ENCODE peak calls at places on chromosome 12, in six cellular contexts. One of them, this sample, is unnamed.

GRCh38 chr12:21751517-21751916 is 23.0 kb downstream of the KCNJ8 start:
- DNase-seq in foreskin keratinocyte: no peak
- DNase-seq in adrenal gland: no peak
- DNase-seq in SJCRH30: no peak
- DNase-seq in SK-N-SH: no peak
- DNase-seq in lung: no peak
- DNase-seq in this sample: no peak

GRCh38 chr12:80622271-80622670 is 85.2 kb upstream of the MYF6 start:
- DNase-seq in foreskin keratinocyte: no peak
- DNase-seq in adrenal gland: no peak
- DNase-seq in SJCRH30: peak; percentile 45
- DNase-seq in SK-N-SH: no peak
- DNase-seq in lung: no peak
- DNase-seq in this sample: no peak

GRCh38 chr12:84772281-84772680 is 140.3 kb downstream of the SLC6A15 start:
- DNase-seq in foreskin keratinocyte: peak; percentile 13
- DNase-seq in adrenal gland: no peak
- DNase-seq in SJCRH30: no peak
- DNase-seq in SK-N-SH: no peak
- DNase-seq in lung: no peak
- DNase-seq in this sample: no peak

GRCh38 chr12:20505056-20505455 is 136.7 kb downstream of the PDE3A start:
- DNase-seq in foreskin keratinocyte: no peak
- DNase-seq in adrenal gland: no peak
- DNase-seq in SJCRH30: no peak
- DNase-seq in SK-N-SH: no peak
- DNase-seq in lung: no peak
- DNase-seq in this sample: no peak

GRCh38 chr12:90512518-90512917 is 442.5 kb downstream of the CCER1 start:
- DNase-seq in foreskin keratinocyte: no peak
- DNase-seq in adrenal gland: no peak
- DNase-seq in SJCRH30: no peak
- DNase-seq in SK-N-SH: no peak
- DNase-seq in lung: no peak
- DNase-seq in this sample: no peak

GRCh38 chr12:127272864-127273263 is 994.1 kb upstream of the TMEM132C start:
- DNase-seq in foreskin keratinocyte: peak; percentile 72
- DNase-seq in adrenal gland: no peak
- DNase-seq in SJCRH30: no peak
- DNase-seq in SK-N-SH: no peak
- DNase-seq in lung: no peak
- DNase-seq in this sample: no peak

GRCh38 chr12:117622741-117623140 is 261.3 kb upstream of the NOS1 start:
- DNase-seq in foreskin keratinocyte: peak; percentile 61
- DNase-seq in adrenal gland: no peak
- DNase-seq in SJCRH30: no peak
- DNase-seq in SK-N-SH: no peak
- DNase-seq in lung: no peak
- DNase-seq in this sample: no peak

GRCh38 chr12:122961551-122962329 is 4.5 kb downstream of the ABCB9 start:
- DNase-seq in foreskin keratinocyte: no peak
- DNase-seq in adrenal gland: no peak
- DNase-seq in SJCRH30: no peak
- DNase-seq in SK-N-SH: no peak
- DNase-seq in lung: no peak
- DNase-seq in this sample: no peak

GRCh38 chr12:99253068-99253467 is 394.5 kb upstream of the GARIN6 start:
- DNase-seq in foreskin keratinocyte: no peak
- DNase-seq in adrenal gland: no peak
- DNase-seq in SJCRH30: peak; percentile 15
- DNase-seq in SK-N-SH: peak; percentile 2
- DNase-seq in lung: no peak
- DNase-seq in this sample: no peak

GRCh38 chr12:107912421-107913004 is 138.0 kb downstream of the ASCL4 start:
- DNase-seq in foreskin keratinocyte: no peak
- DNase-seq in adrenal gland: peak; percentile 18
- DNase-seq in SJCRH30: peak; percentile 39
- DNase-seq in SK-N-SH: peak; percentile 69
- DNase-seq in lung: no peak
- DNase-seq in this sample: no peak

GRCh38 chr12:114835031-114835430 is 151.1 kb upstream of the TBX3 start:
- DNase-seq in foreskin keratinocyte: peak; percentile 26
- DNase-seq in adrenal gland: no peak
- DNase-seq in SJCRH30: no peak
- DNase-seq in SK-N-SH: no peak
- DNase-seq in lung: no peak
- DNase-seq in this sample: no peak

GRCh38 chr12:40032433-40033259 is 73.2 kb downstream of the SLC2A13 start:
- DNase-seq in foreskin keratinocyte: no peak
- DNase-seq in adrenal gland: no peak
- DNase-seq in SJCRH30: no peak
- DNase-seq in SK-N-SH: no peak
- DNase-seq in lung: no peak
- DNase-seq in this sample: no peak

GRCh38 chr12:125579916-125580315 is 514.7 kb downstream of the AACS start:
- DNase-seq in foreskin keratinocyte: no peak
- DNase-seq in adrenal gland: no peak
- DNase-seq in SJCRH30: no peak
- DNase-seq in SK-N-SH: no peak
- DNase-seq in lung: no peak
- DNase-seq in this sample: no peak

GRCh38 chr12:74747305-74747704 is 209.7 kb downstream of the ATXN7L3B start:
- DNase-seq in foreskin keratinocyte: no peak
- DNase-seq in adrenal gland: no peak
- DNase-seq in SJCRH30: peak; percentile 39
- DNase-seq in SK-N-SH: no peak
- DNase-seq in lung: no peak
- DNase-seq in this sample: no peak

GRCh38 chr12:104596128-104596799 is 139.5 kb downstream of the CHST11 start:
- DNase-seq in foreskin keratinocyte: peak; percentile 26
- DNase-seq in adrenal gland: peak; percentile 67
- DNase-seq in SJCRH30: no peak
- DNase-seq in SK-N-SH: no peak
- DNase-seq in lung: peak; percentile 34
- DNase-seq in this sample: no peak

GRCh38 chr12:68636268-68636667 is 25.6 kb downstream of the RAP1B start:
- DNase-seq in foreskin keratinocyte: peak; percentile 63
- DNase-seq in adrenal gland: no peak
- DNase-seq in SJCRH30: peak; percentile 39
- DNase-seq in SK-N-SH: no peak
- DNase-seq in lung: no peak
- DNase-seq in this sample: no peak

GRCh38 chr12:81296556-81297305 is 218.9 kb downstream of the ACSS3 start:
- DNase-seq in foreskin keratinocyte: no peak
- DNase-seq in adrenal gland: peak; percentile 6
- DNase-seq in SJCRH30: peak; percentile 34
- DNase-seq in SK-N-SH: no peak
- DNase-seq in lung: no peak
- DNase-seq in this sample: no peak

GRCh38 chr12:89261982-89262381 is 90.3 kb downstream of the DUSP6 start:
- DNase-seq in foreskin keratinocyte: no peak
- DNase-seq in adrenal gland: no peak
- DNase-seq in SJCRH30: peak; percentile 88
- DNase-seq in SK-N-SH: no peak
- DNase-seq in lung: no peak
- DNase-seq in this sample: no peak

GRCh38 chr12:33825442-33825841 is 196.9 kb upstream of the ALG10 start:
- DNase-seq in foreskin keratinocyte: no peak
- DNase-seq in adrenal gland: no peak
- DNase-seq in SJCRH30: peak; percentile 35
- DNase-seq in SK-N-SH: no peak
- DNase-seq in lung: no peak
- DNase-seq in this sample: no peak

GRCh38 chr12:124588689-124589318 is 21.4 kb upstream of the NCOR2 start:
- DNase-seq in foreskin keratinocyte: no peak
- DNase-seq in adrenal gland: peak; percentile 86
- DNase-seq in SJCRH30: peak; percentile 63
- DNase-seq in SK-N-SH: no peak
- DNase-seq in lung: no peak
- DNase-seq in this sample: no peak

GRCh38 chr12:103571286-103571685 is 15.8 kb upstream of the STAB2 start:
- DNase-seq in foreskin keratinocyte: no peak
- DNase-seq in adrenal gland: no peak
- DNase-seq in SJCRH30: peak; percentile 80
- DNase-seq in SK-N-SH: peak; percentile 41
- DNase-seq in lung: no peak
- DNase-seq in this sample: no peak

GRCh38 chr12:110638792-110639191 is 24.9 kb downstream of the TCTN1 start:
- DNase-seq in foreskin keratinocyte: no peak
- DNase-seq in adrenal gland: no peak
- DNase-seq in SJCRH30: no peak
- DNase-seq in SK-N-SH: no peak
- DNase-seq in lung: no peak
- DNase-seq in this sample: no peak

GRCh38 chr12:75951399-75952228 is 80.0 kb downstream of the PHLDA1 start:
- DNase-seq in foreskin keratinocyte: no peak
- DNase-seq in adrenal gland: peak; percentile 42
- DNase-seq in SJCRH30: no peak
- DNase-seq in SK-N-SH: no peak
- DNase-seq in lung: no peak
- DNase-seq in this sample: no peak

GRCh38 chr12:114655934-114656697 is 27.9 kb downstream of the TBX3 start:
- DNase-seq in foreskin keratinocyte: no peak
- DNase-seq in adrenal gland: peak; percentile 84
- DNase-seq in SJCRH30: no peak
- DNase-seq in SK-N-SH: no peak
- DNase-seq in lung: no peak
- DNase-seq in this sample: no peak

GRCh38 chr12:42236017-42236416 is 2.0 kb downstream of the YAF2 start:
- DNase-seq in foreskin keratinocyte: no peak
- DNase-seq in adrenal gland: no peak
- DNase-seq in SJCRH30: no peak
- DNase-seq in SK-N-SH: no peak
- DNase-seq in lung: no peak
- DNase-seq in this sample: no peak
- H3K27ac ChIP-seq in foreskin keratinocyte: no peak overlapping the region
- H3K27ac ChIP-seq in adrenal gland: no peak overlapping the region
- H3K27ac ChIP-seq in SJCRH30: no peak overlapping the region
- H3K27ac ChIP-seq in SK-N-SH: no peak overlapping the region
- H3K27ac ChIP-seq in lung: peak overlapping the region; percentile 81
- H3K27ac ChIP-seq in this sample: peak overlapping the region; percentile 60

DNA sequence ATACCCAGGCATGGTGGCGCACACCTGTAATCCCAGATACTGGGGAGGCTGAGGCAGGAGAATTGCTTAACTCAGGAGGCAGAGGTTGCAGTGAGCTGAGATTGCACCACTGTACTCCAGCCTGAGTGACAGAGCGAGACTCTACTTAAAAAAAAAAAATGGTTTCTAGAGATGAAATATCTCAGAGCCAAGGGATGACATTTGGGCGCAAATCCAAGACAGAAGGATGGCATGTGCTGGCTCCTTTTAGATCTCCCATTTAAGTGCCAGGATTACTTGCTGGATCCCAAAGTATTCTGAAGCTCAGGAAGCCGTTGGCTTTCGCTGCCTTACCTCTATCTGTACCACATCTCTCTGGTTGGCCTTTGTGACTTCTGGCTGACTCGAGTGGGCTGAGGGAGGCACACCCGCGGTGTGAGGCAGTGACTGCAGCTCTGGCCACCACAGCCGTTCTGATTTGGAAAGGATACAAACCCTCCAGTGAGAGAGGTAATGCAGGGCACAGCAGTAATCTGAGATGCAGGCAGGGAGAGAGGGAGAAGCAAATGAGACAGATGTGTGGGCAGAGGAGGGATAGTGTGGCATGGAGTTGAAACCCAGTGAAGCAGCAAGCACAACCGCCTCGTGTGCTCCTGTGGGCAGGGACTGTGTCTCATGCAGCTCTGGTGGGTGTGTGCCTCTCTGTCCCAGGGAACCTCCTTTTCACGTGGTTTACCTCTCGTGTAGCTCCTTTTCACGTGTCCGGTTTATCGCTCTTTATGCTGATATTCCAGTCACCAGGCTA is 4.9 kb downstream of the B4GALNT3 start:
- DNase-seq in foreskin keratinocyte: no peak
- DNase-seq in adrenal gland: peak; percentile 49
- DNase-seq in SJCRH30: peak; percentile 79
- DNase-seq in SK-N-SH: no peak
- DNase-seq in lung: no peak
- DNase-seq in this sample: no peak
- H3K27ac ChIP-seq in foreskin keratinocyte: no peak overlapping the region
- H3K27ac ChIP-seq in adrenal gland: no peak overlapping the region
- H3K27ac ChIP-seq in SJCRH30: no peak overlapping the region
- H3K27ac ChIP-seq in SK-N-SH: no peak overlapping the region
- H3K27ac ChIP-seq in lung: peak overlapping the region; percentile 91
- H3K27ac ChIP-seq in this sample: no peak overlapping the region

DNA sequence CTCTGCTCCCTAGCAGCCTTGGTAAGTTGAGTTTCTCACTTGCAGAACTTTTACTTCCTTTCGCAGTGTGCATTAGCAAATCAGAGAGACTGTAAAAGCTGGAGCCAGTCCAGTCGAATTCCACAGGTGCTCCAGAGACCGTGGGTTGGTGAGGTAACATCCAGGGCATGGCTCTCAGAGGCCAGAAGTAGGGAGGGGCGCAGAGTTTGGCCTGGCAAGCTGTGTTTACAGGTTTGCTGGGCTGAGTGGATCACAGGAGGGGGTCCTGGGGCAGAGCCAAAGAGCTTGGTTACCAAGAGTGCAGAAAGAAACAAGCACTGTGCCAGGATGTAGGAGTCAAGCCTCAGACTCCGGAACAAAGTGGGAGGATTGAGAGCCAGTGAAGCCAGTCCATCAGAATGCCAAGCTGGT is 10.2 kb upstream of the BHLHE41 start:
- DNase-seq in foreskin keratinocyte: no peak
- DNase-seq in adrenal gland: no peak
- DNase-seq in SJCRH30: no peak
- DNase-seq in SK-N-SH: no peak
- DNase-seq in lung: peak; percentile 95
- DNase-seq in this sample: peak; percentile 57
- H3K27ac ChIP-seq in foreskin keratinocyte: no peak overlapping the region
- H3K27ac ChIP-seq in adrenal gland: no peak overlapping the region
- H3K27ac ChIP-seq in SJCRH30: no peak overlapping the region
- H3K27ac ChIP-seq in SK-N-SH: no peak overlapping the region
- H3K27ac ChIP-seq in lung: no peak overlapping the region
- H3K27ac ChIP-seq in this sample: no peak overlapping the region

DNA sequence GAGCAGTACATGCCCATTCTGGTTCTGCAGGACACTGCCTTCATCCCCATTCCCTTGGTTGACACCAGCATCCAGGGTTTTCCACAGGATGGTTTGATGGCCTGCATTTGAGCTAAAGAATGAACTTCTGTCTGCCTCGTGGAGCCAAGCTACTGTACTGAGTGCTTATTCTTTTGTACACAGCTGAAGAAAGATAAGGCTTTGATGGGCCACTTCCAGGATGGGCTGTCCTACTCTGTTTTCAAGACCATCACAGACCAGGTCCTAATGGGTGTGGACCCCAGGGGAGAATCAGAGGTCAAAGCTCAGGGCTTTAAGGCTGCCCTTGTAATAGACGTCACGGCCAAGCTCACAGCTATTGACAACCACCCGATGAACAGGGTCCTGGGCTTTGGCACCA is 23.7 kb downstream of the BCL2L14 start:
- DNase-seq in foreskin keratinocyte: no peak
- DNase-seq in adrenal gland: no peak
- DNase-seq in SJCRH30: no peak
- DNase-seq in SK-N-SH: no peak
- DNase-seq in lung: no peak
- DNase-seq in this sample: no peak
- H3K27ac ChIP-seq in foreskin keratinocyte: no peak overlapping the region
- H3K27ac ChIP-seq in adrenal gland: no peak overlapping the region
- H3K27ac ChIP-seq in SJCRH30: no peak overlapping the region
- H3K27ac ChIP-seq in SK-N-SH: peak overlapping the region; percentile 5
- H3K27ac ChIP-seq in lung: no peak overlapping the region
- H3K27ac ChIP-seq in this sample: no peak overlapping the region

GRCh38 chr12:8709124-8709830 is 11.5 kb downstream of the RIMKLB start:
- DNase-seq in foreskin keratinocyte: no peak
- DNase-seq in adrenal gland: peak; percentile 44
- DNase-seq in SJCRH30: peak; percentile 73
- DNase-seq in SK-N-SH: no peak
- DNase-seq in lung: no peak
- DNase-seq in this sample: no peak

GRCh38 chr12:8712572-8712971 is 14.8 kb downstream of the RIMKLB start:
- DNase-seq in foreskin keratinocyte: no peak
- DNase-seq in adrenal gland: no peak
- DNase-seq in SJCRH30: no peak
- DNase-seq in SK-N-SH: no peak
- DNase-seq in lung: no peak
- DNase-seq in this sample: no peak
- H3K27ac ChIP-seq in foreskin keratinocyte: no peak overlapping the region
- H3K27ac ChIP-seq in adrenal gland: no peak overlapping the region
- H3K27ac ChIP-seq in SJCRH30: no peak overlapping the region
- H3K27ac ChIP-seq in SK-N-SH: no peak overlapping the region
- H3K27ac ChIP-seq in lung: peak overlapping the region; percentile 9
- H3K27ac ChIP-seq in this sample: no peak overlapping the region